ENCODE peak calls at places on chromosomes 4 and X, in four cellular contexts. One of them, this sample, is unnamed.

GRCh38 chrX:130170752-130171445 is 863 bp upstream of the RAB33A start:
- DNase-seq in HepG2: no peak
- DNase-seq in GM12878: peak
- DNase-seq in K562: no peak
- DNase-seq in this sample: peak

GRCh38 chrX:132071260-132071659 is 48.2 kb downstream of the STK26 start:
- DNase-seq in HepG2: peak
- DNase-seq in GM12878: no peak
- DNase-seq in K562: peak
- DNase-seq in this sample: no peak

GRCh38 chr4:152021788-152022438 is 261.1 kb upstream of the GATB start:
- DNase-seq in K562: no peak
- DNase-seq in GM12878: no peak
- DNase-seq in HepG2: no peak
- DNase-seq in this sample: no peak

GRCh38 chrX:85288992-85289723 is 45.4 kb downstream of the ZNF711 start:
- DNase-seq in GM12878: no peak
- DNase-seq in K562: no peak
- DNase-seq in HepG2: no peak
- DNase-seq in this sample: no peak

GRCh38 chrX:11666180-11666579 is 460 bp upstream of the ARHGAP6 start:
- DNase-seq in K562: no peak
- DNase-seq in GM12878: no peak
- DNase-seq in HepG2: no peak
- DNase-seq in this sample: peak

GRCh38 chrX:68784816-68785215 is 44.0 kb upstream of the EFNB1 start:
- DNase-seq in HepG2: no peak
- DNase-seq in K562: no peak
- DNase-seq in GM12878: no peak
- DNase-seq in this sample: no peak

GRCh38 chr4:23922535-23923115 is 32.8 kb upstream of the PPARGC1A start:
- DNase-seq in HepG2: no peak
- DNase-seq in K562: no peak
- DNase-seq in GM12878: no peak
- DNase-seq in this sample: no peak

GRCh38 chr4:48665555-48666186 is 114.4 kb downstream of the FRYL start:
- DNase-seq in GM12878: no peak
- DNase-seq in K562: no peak
- DNase-seq in HepG2: no peak
- DNase-seq in this sample: no peak

GRCh38 chr4:128600996-128601857 is 208.3 kb upstream of the JADE1 start:
- DNase-seq in HepG2: peak
- DNase-seq in K562: peak
- DNase-seq in GM12878: no peak
- DNase-seq in this sample: peak

GRCh38 chr4:165288639-165289428 is 38.6 kb upstream of the MSMO1 start:
- DNase-seq in GM12878: no peak
- DNase-seq in K562: no peak
- DNase-seq in HepG2: peak
- DNase-seq in this sample: no peak

GRCh38 chr4:108270466-108271450 is 102.0 kb upstream of the LEF1 start:
- DNase-seq in K562: no peak
- DNase-seq in GM12878: no peak
- DNase-seq in HepG2: no peak
- DNase-seq in this sample: no peak

GRCh38 chrX:119880552-119881437 is 9.2 kb downstream of the NDUFA1 start:
- DNase-seq in GM12878: peak
- DNase-seq in K562: peak
- DNase-seq in HepG2: peak
- DNase-seq in this sample: no peak

GRCh38 chrX:12704706-12705105 is 86.5 kb upstream of the PRPS2 start:
- DNase-seq in HepG2: no peak
- DNase-seq in GM12878: no peak
- DNase-seq in K562: no peak
- DNase-seq in this sample: no peak

GRCh38 chr4:147822128-147822527 is 90.2 kb downstream of the ARHGAP10 start:
- DNase-seq in GM12878: no peak
- DNase-seq in HepG2: peak
- DNase-seq in K562: no peak
- DNase-seq in this sample: no peak

GRCh38 chr4:1512738-1513660 is 106.8 kb upstream of the NKX1-1 start:
- DNase-seq in GM12878: no peak
- DNase-seq in K562: peak
- DNase-seq in HepG2: peak
- DNase-seq in this sample: peak

GRCh38 chr4:42655921-42656735 is 777 bp downstream of the ATP8A1 start:
- DNase-seq in K562: no peak
- DNase-seq in GM12878: no peak
- DNase-seq in HepG2: peak
- DNase-seq in this sample: peak

GRCh38 chr4:75909331-75909844 is 7.1 kb upstream of the PPEF2 start:
- DNase-seq in GM12878: no peak
- DNase-seq in HepG2: no peak
- DNase-seq in K562: no peak
- DNase-seq in this sample: no peak

GRCh38 chrX:10518073-10518472 is 102.3 kb downstream of the MID1 start:
- DNase-seq in K562: no peak
- DNase-seq in GM12878: no peak
- DNase-seq in HepG2: peak
- DNase-seq in this sample: no peak

GRCh38 chr4:176013466-176014247 is 52.0 kb upstream of the WDR17 start:
- DNase-seq in GM12878: peak
- DNase-seq in K562: no peak
- DNase-seq in HepG2: no peak
- DNase-seq in this sample: no peak

DNA sequence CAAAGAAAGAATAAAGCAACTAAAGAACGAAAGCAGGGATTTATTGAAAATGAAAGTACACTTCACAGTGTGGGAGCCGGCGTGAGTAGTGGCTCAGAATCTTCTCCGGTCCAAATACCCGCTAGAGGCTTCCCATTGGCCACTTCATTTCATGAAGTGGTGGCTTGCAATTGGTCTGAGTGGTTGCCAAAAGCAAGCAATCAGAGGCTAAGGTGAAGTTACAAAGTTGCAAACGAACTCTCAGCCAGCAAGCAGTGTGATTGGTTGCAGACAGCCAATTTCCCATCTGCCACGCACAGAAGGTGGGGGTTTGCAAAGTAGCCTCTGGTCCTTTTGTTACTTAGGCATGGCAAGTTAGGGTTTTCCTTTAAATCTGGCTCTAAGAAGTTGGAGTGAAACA is 6.7 kb upstream of the CLOCK start:
- DNase-seq in HepG2: peak
- DNase-seq in K562: no peak
- DNase-seq in GM12878: no peak
- DNase-seq in this sample: peak
- TF ChIP-seq CBFB in HepG2: no peak
- TF ChIP-seq CBFB in K562: no peak
- TF ChIP-seq CBFB in GM12878: no peak
- TF ChIP-seq CBFB in this sample: no peak

DNA sequence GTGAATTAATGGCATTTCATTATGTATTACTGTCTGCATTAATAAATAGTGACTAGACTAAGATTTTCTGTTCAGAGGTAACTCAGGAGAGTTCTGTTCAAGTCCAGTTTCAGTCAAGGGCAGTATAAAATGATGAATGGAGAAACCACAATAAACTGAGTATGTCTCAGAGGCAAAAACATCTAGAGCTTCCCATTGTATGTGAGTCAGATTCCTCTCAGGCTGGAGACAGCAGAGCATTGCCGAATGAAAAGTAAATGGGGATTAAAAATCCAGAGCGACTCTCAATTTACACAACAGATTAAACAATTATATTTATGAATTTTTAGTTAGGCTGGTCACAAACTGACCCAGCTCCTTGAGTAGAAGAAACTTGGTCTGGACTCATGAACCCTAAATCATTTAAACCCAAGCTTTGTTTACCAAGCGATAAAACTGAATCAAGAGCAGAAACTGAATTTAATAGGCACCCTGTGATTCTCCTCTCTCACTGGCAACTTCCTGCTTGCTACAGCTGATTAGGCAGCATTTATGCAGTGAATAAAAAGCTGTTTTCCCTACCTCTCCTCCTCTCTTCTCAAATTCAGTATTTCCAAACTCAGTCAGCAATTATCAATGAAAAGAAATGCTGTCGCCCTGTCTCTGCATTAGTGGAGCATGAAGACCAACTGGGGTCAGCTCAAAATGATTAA is 567.9 kb downstream of the PDHA2 start:
- DNase-seq in GM12878: no peak
- DNase-seq in K562: no peak
- DNase-seq in HepG2: no peak
- DNase-seq in this sample: no peak
- TF ChIP-seq CBFB in GM12878: no peak
- TF ChIP-seq CBFB in K562: no peak
- TF ChIP-seq CBFB in HepG2: no peak
- TF ChIP-seq CBFB in this sample: no peak

DNA sequence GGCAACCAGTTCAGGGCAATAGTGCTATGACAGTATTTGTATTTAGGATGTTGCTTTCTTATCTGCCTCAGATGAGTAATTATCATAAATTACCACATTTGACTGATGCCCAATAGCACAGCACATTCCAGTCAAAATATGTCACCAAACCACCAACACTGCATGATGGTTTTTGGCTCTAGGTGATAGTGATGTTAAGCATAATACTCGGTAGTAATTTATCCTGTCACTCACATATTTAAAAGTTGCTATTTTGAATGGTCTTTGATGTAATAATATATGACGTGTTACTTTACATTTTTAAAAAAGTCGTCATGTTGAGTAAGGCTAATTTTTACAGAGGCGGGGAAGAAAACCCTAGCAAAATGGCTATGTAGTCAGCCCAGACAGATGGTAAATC is 42.5 kb downstream of the UNC5C start:
- DNase-seq in K562: no peak
- DNase-seq in HepG2: no peak
- DNase-seq in GM12878: no peak
- DNase-seq in this sample: no peak
- TF ChIP-seq CBFB in K562: no peak
- TF ChIP-seq CBFB in HepG2: no peak
- TF ChIP-seq CBFB in GM12878: no peak
- TF ChIP-seq CBFB in this sample: no peak

DNA sequence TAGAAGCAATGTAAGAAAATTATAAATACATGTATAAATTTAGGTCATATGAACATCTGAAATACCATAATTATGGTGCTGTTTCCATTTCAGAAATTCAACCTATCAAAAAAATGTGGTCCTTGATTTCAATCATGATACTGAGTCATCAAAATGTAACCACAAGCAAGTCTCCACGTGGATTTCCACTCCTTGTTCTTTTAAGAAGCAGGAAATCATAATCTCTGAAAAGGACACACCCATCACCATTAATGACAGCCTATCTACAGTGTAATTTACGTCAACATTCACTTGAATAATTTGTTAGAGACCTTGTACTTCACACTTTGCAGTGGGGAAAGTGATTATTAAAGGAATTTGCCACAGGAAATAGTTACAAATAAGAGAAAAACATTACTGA is 17.7 kb upstream of the SLC7A11 start:
- DNase-seq in GM12878: no peak
- DNase-seq in HepG2: no peak
- DNase-seq in K562: no peak
- DNase-seq in this sample: no peak
- TF ChIP-seq CBFB in GM12878: no peak
- TF ChIP-seq CBFB in HepG2: no peak
- TF ChIP-seq CBFB in K562: no peak
- TF ChIP-seq CBFB in this sample: no peak

GRCh38 chr4:20432098-20432497 is 180.4 kb downstream of the SLIT2 start:
- DNase-seq in K562: no peak
- DNase-seq in HepG2: no peak
- DNase-seq in GM12878: no peak
- DNase-seq in this sample: no peak
- TF ChIP-seq CBFB in K562: no peak
- TF ChIP-seq CBFB in HepG2: no peak
- TF ChIP-seq CBFB in GM12878: no peak
- TF ChIP-seq CBFB in this sample: no peak

DNA sequence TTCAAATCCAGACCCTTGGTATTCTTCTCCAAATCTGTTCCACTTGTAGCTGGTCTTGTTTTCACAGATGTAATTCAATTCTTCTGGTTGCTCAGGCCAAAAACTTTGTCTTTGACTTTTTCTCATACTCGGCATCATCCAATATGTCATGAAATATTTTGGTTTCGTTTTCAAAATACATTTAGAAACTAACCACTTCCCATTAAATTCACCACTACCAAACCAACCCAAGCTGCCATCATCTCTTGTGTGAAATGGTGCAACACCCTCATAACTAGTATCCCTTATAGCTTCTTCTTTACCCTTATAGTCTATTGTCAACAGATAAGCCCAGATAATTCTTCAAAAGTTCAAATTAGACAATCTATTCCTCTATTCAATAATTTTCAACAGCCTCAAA is 192.1 kb downstream of the PRR32 start:
- DNase-seq in HepG2: no peak
- DNase-seq in K562: no peak
- DNase-seq in GM12878: no peak
- DNase-seq in this sample: no peak
- TF ChIP-seq CBFB in HepG2: no peak
- TF ChIP-seq CBFB in K562: no peak
- TF ChIP-seq CBFB in GM12878: no peak
- TF ChIP-seq CBFB in this sample: no peak

DNA sequence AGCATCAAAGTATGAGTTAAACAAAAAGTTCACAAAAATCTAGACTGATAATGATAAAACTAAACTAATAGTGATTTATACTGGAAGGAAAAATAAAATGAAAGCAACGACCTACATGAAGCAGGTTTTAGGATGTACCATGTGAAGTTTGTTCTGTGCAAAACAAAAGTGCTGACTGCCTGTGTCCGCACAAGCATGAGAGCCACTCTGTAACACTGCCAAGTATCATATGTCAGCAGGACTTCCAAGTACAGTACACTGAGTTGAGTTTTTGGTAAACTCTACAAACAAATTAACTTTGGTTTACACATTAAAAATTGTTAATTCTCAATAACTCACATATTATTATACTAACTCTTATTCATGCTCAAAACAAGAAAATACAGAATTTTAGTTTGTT is 459.0 kb downstream of the PDGFC start:
- DNase-seq in GM12878: no peak
- DNase-seq in HepG2: no peak
- DNase-seq in K562: no peak
- DNase-seq in this sample: no peak
- TF ChIP-seq CBFB in GM12878: no peak
- TF ChIP-seq CBFB in HepG2: no peak
- TF ChIP-seq CBFB in K562: no peak
- TF ChIP-seq CBFB in this sample: no peak

This sample was measured in WTC11.